ENCODE peak calls at places on chromosomes 16 and 17, in nine cellular contexts. One of them, this sample, is unnamed.

GRCh38 chr17:41625602-41626001 is 1.2 kb upstream of the KRT17 start:
- DNase-seq in amniotic stem cell: no peak
- DNase-seq in tibial nerve: no peak
- DNase-seq in fibroblast of lung: peak
- DNase-seq in cardiac muscle cell: no peak
- DNase-seq in naive thymus-derived CD8-positive, alpha-beta T cell: no peak
- DNase-seq in stimulated activated CD8-positive, alpha-beta memory T cell treated with anti-CD3 and anti-CD28 coated beads, Interleukin-12 subunit alpha, Interleukin-12 subunit beta, amount 100 ng/mL, for 4 hours: no peak
- DNase-seq in left ventricle myocardium inferior: no peak
- DNase-seq in T-helper 17 cell: no peak
- DNase-seq in this sample: peak

GRCh38 chr17:82226170-82226808 is 2.6 kb upstream of the SLC16A3 start:
- DNase-seq in amniotic stem cell: no peak
- DNase-seq in tibial nerve: no peak
- DNase-seq in fibroblast of lung: no peak
- DNase-seq in cardiac muscle cell: no peak
- DNase-seq in naive thymus-derived CD8-positive, alpha-beta T cell: no peak
- DNase-seq in stimulated activated CD8-positive, alpha-beta memory T cell treated with anti-CD3 and anti-CD28 coated beads, Interleukin-12 subunit alpha, Interleukin-12 subunit beta, amount 100 ng/mL, for 4 hours: no peak
- DNase-seq in left ventricle myocardium inferior: no peak
- DNase-seq in T-helper 17 cell: no peak
- DNase-seq in this sample: no peak

GRCh38 chr16:67216612-67217490 is 10.1 kb upstream of the TMEM208 start:
- DNase-seq in amniotic stem cell: no peak
- DNase-seq in tibial nerve: peak
- DNase-seq in fibroblast of lung: no peak
- DNase-seq in cardiac muscle cell: no peak
- DNase-seq in naive thymus-derived CD8-positive, alpha-beta T cell: no peak
- DNase-seq in stimulated activated CD8-positive, alpha-beta memory T cell treated with anti-CD3 and anti-CD28 coated beads, Interleukin-12 subunit alpha, Interleukin-12 subunit beta, amount 100 ng/mL, for 4 hours: no peak
- DNase-seq in left ventricle myocardium inferior: peak
- DNase-seq in T-helper 17 cell: no peak
- DNase-seq in this sample: peak

GRCh38 chr16:66508261-66508913 is 41.5 kb downstream of the TK2 start:
- DNase-seq in amniotic stem cell: no peak
- DNase-seq in tibial nerve: no peak
- DNase-seq in fibroblast of lung: peak
- DNase-seq in cardiac muscle cell: no peak
- DNase-seq in naive thymus-derived CD8-positive, alpha-beta T cell: no peak
- DNase-seq in stimulated activated CD8-positive, alpha-beta memory T cell treated with anti-CD3 and anti-CD28 coated beads, Interleukin-12 subunit alpha, Interleukin-12 subunit beta, amount 100 ng/mL, for 4 hours: no peak
- DNase-seq in left ventricle myocardium inferior: no peak
- DNase-seq in T-helper 17 cell: no peak
- DNase-seq in this sample: no peak

GRCh38 chr17:58112970-58113631 is 29.9 kb downstream of the DYNLL2 start:
- DNase-seq in amniotic stem cell: peak
- DNase-seq in tibial nerve: peak
- DNase-seq in fibroblast of lung: peak
- DNase-seq in cardiac muscle cell: peak
- DNase-seq in naive thymus-derived CD8-positive, alpha-beta T cell: peak
- DNase-seq in stimulated activated CD8-positive, alpha-beta memory T cell treated with anti-CD3 and anti-CD28 coated beads, Interleukin-12 subunit alpha, Interleukin-12 subunit beta, amount 100 ng/mL, for 4 hours: peak
- DNase-seq in left ventricle myocardium inferior: peak
- DNase-seq in T-helper 17 cell: peak
- DNase-seq in this sample: peak

GRCh38 chr16:22764662-22765302 is 49.2 kb upstream of the HS3ST2 start:
- DNase-seq in amniotic stem cell: no peak
- DNase-seq in tibial nerve: no peak
- DNase-seq in fibroblast of lung: no peak
- DNase-seq in cardiac muscle cell: no peak
- DNase-seq in naive thymus-derived CD8-positive, alpha-beta T cell: no peak
- DNase-seq in stimulated activated CD8-positive, alpha-beta memory T cell treated with anti-CD3 and anti-CD28 coated beads, Interleukin-12 subunit alpha, Interleukin-12 subunit beta, amount 100 ng/mL, for 4 hours: no peak
- DNase-seq in left ventricle myocardium inferior: no peak
- DNase-seq in T-helper 17 cell: no peak
- DNase-seq in this sample: no peak

GRCh38 chr17:69012895-69013805 is 47.6 kb downstream of the ABCA9 start:
- DNase-seq in amniotic stem cell: no peak
- DNase-seq in tibial nerve: no peak
- DNase-seq in fibroblast of lung: peak
- DNase-seq in cardiac muscle cell: no peak
- DNase-seq in naive thymus-derived CD8-positive, alpha-beta T cell: no peak
- DNase-seq in stimulated activated CD8-positive, alpha-beta memory T cell treated with anti-CD3 and anti-CD28 coated beads, Interleukin-12 subunit alpha, Interleukin-12 subunit beta, amount 100 ng/mL, for 4 hours: no peak
- DNase-seq in left ventricle myocardium inferior: no peak
- DNase-seq in T-helper 17 cell: no peak
- DNase-seq in this sample: no peak

GRCh38 chr16:12057276-12057675 is 80.7 kb downstream of the SNX29 start:
- DNase-seq in amniotic stem cell: no peak
- DNase-seq in tibial nerve: no peak
- DNase-seq in fibroblast of lung: peak
- DNase-seq in cardiac muscle cell: no peak
- DNase-seq in naive thymus-derived CD8-positive, alpha-beta T cell: no peak
- DNase-seq in stimulated activated CD8-positive, alpha-beta memory T cell treated with anti-CD3 and anti-CD28 coated beads, Interleukin-12 subunit alpha, Interleukin-12 subunit beta, amount 100 ng/mL, for 4 hours: no peak
- DNase-seq in left ventricle myocardium inferior: no peak
- DNase-seq in T-helper 17 cell: no peak
- DNase-seq in this sample: no peak

GRCh38 chr17:68591583-68591982 is 9.6 kb downstream of the FAM20A start:
- DNase-seq in amniotic stem cell: no peak
- DNase-seq in tibial nerve: no peak
- DNase-seq in fibroblast of lung: no peak
- DNase-seq in cardiac muscle cell: no peak
- DNase-seq in naive thymus-derived CD8-positive, alpha-beta T cell: no peak
- DNase-seq in stimulated activated CD8-positive, alpha-beta memory T cell treated with anti-CD3 and anti-CD28 coated beads, Interleukin-12 subunit alpha, Interleukin-12 subunit beta, amount 100 ng/mL, for 4 hours: no peak
- DNase-seq in left ventricle myocardium inferior: peak
- DNase-seq in T-helper 17 cell: no peak
- DNase-seq in this sample: no peak

GRCh38 chr17:9072626-9073339 is 51.5 kb downstream of the NTN1 start:
- DNase-seq in amniotic stem cell: no peak
- DNase-seq in tibial nerve: peak
- DNase-seq in fibroblast of lung: peak
- DNase-seq in cardiac muscle cell: no peak
- DNase-seq in naive thymus-derived CD8-positive, alpha-beta T cell: no peak
- DNase-seq in stimulated activated CD8-positive, alpha-beta memory T cell treated with anti-CD3 and anti-CD28 coated beads, Interleukin-12 subunit alpha, Interleukin-12 subunit beta, amount 100 ng/mL, for 4 hours: no peak
- DNase-seq in left ventricle myocardium inferior: peak
- DNase-seq in T-helper 17 cell: no peak
- DNase-seq in this sample: peak

This sample was measured in heart left ventricle.